ENCODE peak calls at places on chromosome 2, in five cellular contexts. One of them, this sample, is unnamed.

GRCh38 chr2:222499226-222499625 is 74.9 kb downstream of the SGPP2 start:
- DNase-seq in activated naive CD8-positive, alpha-beta T cell treated with anti-CD3 and anti-CD28 coated beads, Interleukin-2, amount 10 ng/mL, durations not matched to agents 7 days and 5 days: no peak
- DNase-seq in activated CD4-positive, alpha-beta T cell treated with anti-CD3 and anti-CD28 coated beads for 1 hour: no peak
- DNase-seq in caudate nucleus: no peak
- DNase-seq in stimulated activated CD8-positive, alpha-beta memory T cell treated with anti-CD3 and anti-CD28 coated beads, Interleukin-7, amount 100 ng/mL, for 24 hours: no peak
- DNase-seq in this sample: no peak

GRCh38 chr2:167052825-167053224 is 164.5 kb downstream of the XIRP2 start:
- DNase-seq in stimulated activated CD8-positive, alpha-beta memory T cell treated with anti-CD3 and anti-CD28 coated beads, Interleukin-7, amount 100 ng/mL, for 24 hours: no peak
- DNase-seq in caudate nucleus: no peak
- DNase-seq in activated naive CD8-positive, alpha-beta T cell treated with anti-CD3 and anti-CD28 coated beads, Interleukin-2, amount 10 ng/mL, durations not matched to agents 7 days and 5 days: no peak
- DNase-seq in activated CD4-positive, alpha-beta T cell treated with anti-CD3 and anti-CD28 coated beads for 1 hour: no peak
- DNase-seq in this sample: no peak

GRCh38 chr2:232744963-232745362 is 31.4 kb downstream of the KCNJ13 start:
- DNase-seq in caudate nucleus: no peak
- DNase-seq in activated CD4-positive, alpha-beta T cell treated with anti-CD3 and anti-CD28 coated beads for 1 hour: no peak
- DNase-seq in stimulated activated CD8-positive, alpha-beta memory T cell treated with anti-CD3 and anti-CD28 coated beads, Interleukin-7, amount 100 ng/mL, for 24 hours: no peak
- DNase-seq in activated naive CD8-positive, alpha-beta T cell treated with anti-CD3 and anti-CD28 coated beads, Interleukin-2, amount 10 ng/mL, durations not matched to agents 7 days and 5 days: no peak
- DNase-seq in this sample: no peak

GRCh38 chr2:96642564-96643350 is at the start of gene FER1L5:
- DNase-seq in caudate nucleus: peak; percentile 73
- DNase-seq in stimulated activated CD8-positive, alpha-beta memory T cell treated with anti-CD3 and anti-CD28 coated beads, Interleukin-7, amount 100 ng/mL, for 24 hours: no peak
- DNase-seq in activated CD4-positive, alpha-beta T cell treated with anti-CD3 and anti-CD28 coated beads for 1 hour: no peak
- DNase-seq in activated naive CD8-positive, alpha-beta T cell treated with anti-CD3 and anti-CD28 coated beads, Interleukin-2, amount 10 ng/mL, durations not matched to agents 7 days and 5 days: no peak
- DNase-seq in this sample: peak; percentile 33

GRCh38 chr2:226776104-226776503 is 23.5 kb downstream of the IRS1 start:
- DNase-seq in stimulated activated CD8-positive, alpha-beta memory T cell treated with anti-CD3 and anti-CD28 coated beads, Interleukin-7, amount 100 ng/mL, for 24 hours: no peak
- DNase-seq in caudate nucleus: no peak
- DNase-seq in activated naive CD8-positive, alpha-beta T cell treated with anti-CD3 and anti-CD28 coated beads, Interleukin-2, amount 10 ng/mL, durations not matched to agents 7 days and 5 days: no peak
- DNase-seq in activated CD4-positive, alpha-beta T cell treated with anti-CD3 and anti-CD28 coated beads for 1 hour: no peak
- DNase-seq in this sample: no peak

GRCh38 chr2:100352511-100352910 is 30.2 kb upstream of the LONRF2 start:
- DNase-seq in activated naive CD8-positive, alpha-beta T cell treated with anti-CD3 and anti-CD28 coated beads, Interleukin-2, amount 10 ng/mL, durations not matched to agents 7 days and 5 days: no peak
- DNase-seq in stimulated activated CD8-positive, alpha-beta memory T cell treated with anti-CD3 and anti-CD28 coated beads, Interleukin-7, amount 100 ng/mL, for 24 hours: no peak
- DNase-seq in activated CD4-positive, alpha-beta T cell treated with anti-CD3 and anti-CD28 coated beads for 1 hour: no peak
- DNase-seq in caudate nucleus: no peak
- DNase-seq in this sample: no peak

GRCh38 chr2:121530210-121530562 is 494 bp upstream of the RNU4ATAC start:
- DNase-seq in activated CD4-positive, alpha-beta T cell treated with anti-CD3 and anti-CD28 coated beads for 1 hour: no peak
- DNase-seq in caudate nucleus: peak; percentile 66
- DNase-seq in stimulated activated CD8-positive, alpha-beta memory T cell treated with anti-CD3 and anti-CD28 coated beads, Interleukin-7, amount 100 ng/mL, for 24 hours: peak; percentile 14
- DNase-seq in activated naive CD8-positive, alpha-beta T cell treated with anti-CD3 and anti-CD28 coated beads, Interleukin-2, amount 10 ng/mL, durations not matched to agents 7 days and 5 days: peak; percentile 74
- DNase-seq in this sample: peak; percentile 47

GRCh38 chr2:138501427-138502252 is at the start of gene SPOPL:
- DNase-seq in activated CD4-positive, alpha-beta T cell treated with anti-CD3 and anti-CD28 coated beads for 1 hour: peak; percentile 71
- DNase-seq in caudate nucleus: peak; percentile 86
- DNase-seq in activated naive CD8-positive, alpha-beta T cell treated with anti-CD3 and anti-CD28 coated beads, Interleukin-2, amount 10 ng/mL, durations not matched to agents 7 days and 5 days: peak; percentile 90
- DNase-seq in stimulated activated CD8-positive, alpha-beta memory T cell treated with anti-CD3 and anti-CD28 coated beads, Interleukin-7, amount 100 ng/mL, for 24 hours: peak; percentile 71
- DNase-seq in this sample: peak; percentile 89

GRCh38 chr2:14587119-14587518 is 45.4 kb upstream of the LRATD1 start:
- DNase-seq in activated naive CD8-positive, alpha-beta T cell treated with anti-CD3 and anti-CD28 coated beads, Interleukin-2, amount 10 ng/mL, durations not matched to agents 7 days and 5 days: no peak
- DNase-seq in caudate nucleus: no peak
- DNase-seq in stimulated activated CD8-positive, alpha-beta memory T cell treated with anti-CD3 and anti-CD28 coated beads, Interleukin-7, amount 100 ng/mL, for 24 hours: no peak
- DNase-seq in activated CD4-positive, alpha-beta T cell treated with anti-CD3 and anti-CD28 coated beads for 1 hour: no peak
- DNase-seq in this sample: no peak

GRCh38 chr2:17969661-17970060 is 91.2 kb downstream of the KCNS3 start:
- DNase-seq in stimulated activated CD8-positive, alpha-beta memory T cell treated with anti-CD3 and anti-CD28 coated beads, Interleukin-7, amount 100 ng/mL, for 24 hours: no peak
- DNase-seq in activated naive CD8-positive, alpha-beta T cell treated with anti-CD3 and anti-CD28 coated beads, Interleukin-2, amount 10 ng/mL, durations not matched to agents 7 days and 5 days: no peak
- DNase-seq in caudate nucleus: no peak
- DNase-seq in activated CD4-positive, alpha-beta T cell treated with anti-CD3 and anti-CD28 coated beads for 1 hour: no peak
- DNase-seq in this sample: no peak

GRCh38 chr2:187390891-187391290 is 57.2 kb downstream of the CALCRL start:
- DNase-seq in activated CD4-positive, alpha-beta T cell treated with anti-CD3 and anti-CD28 coated beads for 1 hour: no peak
- DNase-seq in activated naive CD8-positive, alpha-beta T cell treated with anti-CD3 and anti-CD28 coated beads, Interleukin-2, amount 10 ng/mL, durations not matched to agents 7 days and 5 days: no peak
- DNase-seq in stimulated activated CD8-positive, alpha-beta memory T cell treated with anti-CD3 and anti-CD28 coated beads, Interleukin-7, amount 100 ng/mL, for 24 hours: no peak
- DNase-seq in caudate nucleus: no peak
- DNase-seq in this sample: no peak

GRCh38 chr2:86541282-86541681 is 22.0 kb downstream of the CHMP3 start:
- DNase-seq in caudate nucleus: no peak
- DNase-seq in activated naive CD8-positive, alpha-beta T cell treated with anti-CD3 and anti-CD28 coated beads, Interleukin-2, amount 10 ng/mL, durations not matched to agents 7 days and 5 days: no peak
- DNase-seq in activated CD4-positive, alpha-beta T cell treated with anti-CD3 and anti-CD28 coated beads for 1 hour: no peak
- DNase-seq in stimulated activated CD8-positive, alpha-beta memory T cell treated with anti-CD3 and anti-CD28 coated beads, Interleukin-7, amount 100 ng/mL, for 24 hours: no peak
- DNase-seq in this sample: no peak

GRCh38 chr2:231613655-231614558 is 21.2 kb downstream of the TEX44 start:
- DNase-seq in stimulated activated CD8-positive, alpha-beta memory T cell treated with anti-CD3 and anti-CD28 coated beads, Interleukin-7, amount 100 ng/mL, for 24 hours: peak; percentile 65
- DNase-seq in activated naive CD8-positive, alpha-beta T cell treated with anti-CD3 and anti-CD28 coated beads, Interleukin-2, amount 10 ng/mL, durations not matched to agents 7 days and 5 days: peak; percentile 86
- DNase-seq in activated CD4-positive, alpha-beta T cell treated with anti-CD3 and anti-CD28 coated beads for 1 hour: peak; percentile 53
- DNase-seq in caudate nucleus: peak; percentile 90
- DNase-seq in this sample: no peak

GRCh38 chr2:20200697-20201555 is 24.0 kb downstream of the SDC1 start:
- DNase-seq in stimulated activated CD8-positive, alpha-beta memory T cell treated with anti-CD3 and anti-CD28 coated beads, Interleukin-7, amount 100 ng/mL, for 24 hours: no peak
- DNase-seq in activated naive CD8-positive, alpha-beta T cell treated with anti-CD3 and anti-CD28 coated beads, Interleukin-2, amount 10 ng/mL, durations not matched to agents 7 days and 5 days: no peak
- DNase-seq in activated CD4-positive, alpha-beta T cell treated with anti-CD3 and anti-CD28 coated beads for 1 hour: no peak
- DNase-seq in caudate nucleus: no peak
- DNase-seq in this sample: no peak

GRCh38 chr2:240294514-240294913 is 140.9 kb upstream of the GPC1 start:
- DNase-seq in activated naive CD8-positive, alpha-beta T cell treated with anti-CD3 and anti-CD28 coated beads, Interleukin-2, amount 10 ng/mL, durations not matched to agents 7 days and 5 days: no peak
- DNase-seq in activated CD4-positive, alpha-beta T cell treated with anti-CD3 and anti-CD28 coated beads for 1 hour: no peak
- DNase-seq in stimulated activated CD8-positive, alpha-beta memory T cell treated with anti-CD3 and anti-CD28 coated beads, Interleukin-7, amount 100 ng/mL, for 24 hours: no peak
- DNase-seq in caudate nucleus: no peak
- DNase-seq in this sample: no peak

GRCh38 chr2:230129343-230129742 is 60.6 kb upstream of the SLC16A14 start:
- DNase-seq in caudate nucleus: no peak
- DNase-seq in activated CD4-positive, alpha-beta T cell treated with anti-CD3 and anti-CD28 coated beads for 1 hour: no peak
- DNase-seq in activated naive CD8-positive, alpha-beta T cell treated with anti-CD3 and anti-CD28 coated beads, Interleukin-2, amount 10 ng/mL, durations not matched to agents 7 days and 5 days: no peak
- DNase-seq in stimulated activated CD8-positive, alpha-beta memory T cell treated with anti-CD3 and anti-CD28 coated beads, Interleukin-7, amount 100 ng/mL, for 24 hours: no peak
- DNase-seq in this sample: no peak

GRCh38 chr2:15346624-15347023 is 214.5 kb downstream of the NBAS start:
- DNase-seq in activated CD4-positive, alpha-beta T cell treated with anti-CD3 and anti-CD28 coated beads for 1 hour: no peak
- DNase-seq in stimulated activated CD8-positive, alpha-beta memory T cell treated with anti-CD3 and anti-CD28 coated beads, Interleukin-7, amount 100 ng/mL, for 24 hours: no peak
- DNase-seq in activated naive CD8-positive, alpha-beta T cell treated with anti-CD3 and anti-CD28 coated beads, Interleukin-2, amount 10 ng/mL, durations not matched to agents 7 days and 5 days: no peak
- DNase-seq in caudate nucleus: no peak
- DNase-seq in this sample: no peak

GRCh38 chr2:57376985-57377384 is 669.6 kb upstream of the VRK2 start:
- DNase-seq in activated CD4-positive, alpha-beta T cell treated with anti-CD3 and anti-CD28 coated beads for 1 hour: no peak
- DNase-seq in stimulated activated CD8-positive, alpha-beta memory T cell treated with anti-CD3 and anti-CD28 coated beads, Interleukin-7, amount 100 ng/mL, for 24 hours: no peak
- DNase-seq in activated naive CD8-positive, alpha-beta T cell treated with anti-CD3 and anti-CD28 coated beads, Interleukin-2, amount 10 ng/mL, durations not matched to agents 7 days and 5 days: no peak
- DNase-seq in caudate nucleus: no peak
- DNase-seq in this sample: no peak

GRCh38 chr2:201257941-201258665 is 2.2 kb upstream of the CASP8 start:
- DNase-seq in activated CD4-positive, alpha-beta T cell treated with anti-CD3 and anti-CD28 coated beads for 1 hour: peak; percentile 83
- DNase-seq in stimulated activated CD8-positive, alpha-beta memory T cell treated with anti-CD3 and anti-CD28 coated beads, Interleukin-7, amount 100 ng/mL, for 24 hours: peak; percentile 74
- DNase-seq in caudate nucleus: no peak
- DNase-seq in activated naive CD8-positive, alpha-beta T cell treated with anti-CD3 and anti-CD28 coated beads, Interleukin-2, amount 10 ng/mL, durations not matched to agents 7 days and 5 days: peak; percentile 80
- DNase-seq in this sample: no peak

GRCh38 chr2:236826727-236827126 is 257.1 kb downstream of the ACKR3 start:
- DNase-seq in activated CD4-positive, alpha-beta T cell treated with anti-CD3 and anti-CD28 coated beads for 1 hour: no peak
- DNase-seq in stimulated activated CD8-positive, alpha-beta memory T cell treated with anti-CD3 and anti-CD28 coated beads, Interleukin-7, amount 100 ng/mL, for 24 hours: no peak
- DNase-seq in activated naive CD8-positive, alpha-beta T cell treated with anti-CD3 and anti-CD28 coated beads, Interleukin-2, amount 10 ng/mL, durations not matched to agents 7 days and 5 days: no peak
- DNase-seq in caudate nucleus: no peak
- DNase-seq in this sample: no peak

GRCh38 chr2:139033300-139033699 is 253.1 kb upstream of the NXPH2 start:
- DNase-seq in activated CD4-positive, alpha-beta T cell treated with anti-CD3 and anti-CD28 coated beads for 1 hour: no peak
- DNase-seq in stimulated activated CD8-positive, alpha-beta memory T cell treated with anti-CD3 and anti-CD28 coated beads, Interleukin-7, amount 100 ng/mL, for 24 hours: no peak
- DNase-seq in caudate nucleus: no peak
- DNase-seq in activated naive CD8-positive, alpha-beta T cell treated with anti-CD3 and anti-CD28 coated beads, Interleukin-2, amount 10 ng/mL, durations not matched to agents 7 days and 5 days: no peak
- DNase-seq in this sample: no peak

GRCh38 chr2:222656544-222657446 is 903 bp upstream of the FARSB start:
- DNase-seq in caudate nucleus: no peak
- DNase-seq in stimulated activated CD8-positive, alpha-beta memory T cell treated with anti-CD3 and anti-CD28 coated beads, Interleukin-7, amount 100 ng/mL, for 24 hours: no peak
- DNase-seq in activated naive CD8-positive, alpha-beta T cell treated with anti-CD3 and anti-CD28 coated beads, Interleukin-2, amount 10 ng/mL, durations not matched to agents 7 days and 5 days: no peak
- DNase-seq in activated CD4-positive, alpha-beta T cell treated with anti-CD3 and anti-CD28 coated beads for 1 hour: no peak
- DNase-seq in this sample: no peak

GRCh38 chr2:76760367-76760704 is 761.8 kb downstream of the LRRTM4 start:
- DNase-seq in stimulated activated CD8-positive, alpha-beta memory T cell treated with anti-CD3 and anti-CD28 coated beads, Interleukin-7, amount 100 ng/mL, for 24 hours: no peak
- DNase-seq in activated CD4-positive, alpha-beta T cell treated with anti-CD3 and anti-CD28 coated beads for 1 hour: no peak
- DNase-seq in activated naive CD8-positive, alpha-beta T cell treated with anti-CD3 and anti-CD28 coated beads, Interleukin-2, amount 10 ng/mL, durations not matched to agents 7 days and 5 days: no peak
- DNase-seq in caudate nucleus: no peak
- DNase-seq in this sample: no peak

GRCh38 chr2:25374827-25375226 is 33.1 kb upstream of the DNMT3A start:
- DNase-seq in activated CD4-positive, alpha-beta T cell treated with anti-CD3 and anti-CD28 coated beads for 1 hour: no peak
- DNase-seq in activated naive CD8-positive, alpha-beta T cell treated with anti-CD3 and anti-CD28 coated beads, Interleukin-2, amount 10 ng/mL, durations not matched to agents 7 days and 5 days: peak; percentile 15
- DNase-seq in caudate nucleus: no peak
- DNase-seq in stimulated activated CD8-positive, alpha-beta memory T cell treated with anti-CD3 and anti-CD28 coated beads, Interleukin-7, amount 100 ng/mL, for 24 hours: no peak
- DNase-seq in this sample: no peak

GRCh38 chr2:43170733-43171101 is 55.7 kb downstream of the ZFP36L2 start:
- DNase-seq in activated naive CD8-positive, alpha-beta T cell treated with anti-CD3 and anti-CD28 coated beads, Interleukin-2, amount 10 ng/mL, durations not matched to agents 7 days and 5 days: no peak
- DNase-seq in caudate nucleus: no peak
- DNase-seq in activated CD4-positive, alpha-beta T cell treated with anti-CD3 and anti-CD28 coated beads for 1 hour: no peak
- DNase-seq in stimulated activated CD8-positive, alpha-beta memory T cell treated with anti-CD3 and anti-CD28 coated beads, Interleukin-7, amount 100 ng/mL, for 24 hours: no peak
- DNase-seq in this sample: no peak

GRCh38 chr2:202109737-202110184 is 36.7 kb downstream of the KIAA2012 start:
- DNase-seq in caudate nucleus: no peak
- DNase-seq in stimulated activated CD8-positive, alpha-beta memory T cell treated with anti-CD3 and anti-CD28 coated beads, Interleukin-7, amount 100 ng/mL, for 24 hours: no peak
- DNase-seq in activated naive CD8-positive, alpha-beta T cell treated with anti-CD3 and anti-CD28 coated beads, Interleukin-2, amount 10 ng/mL, durations not matched to agents 7 days and 5 days: no peak
- DNase-seq in activated CD4-positive, alpha-beta T cell treated with anti-CD3 and anti-CD28 coated beads for 1 hour: no peak
- DNase-seq in this sample: no peak

GRCh38 chr2:225002039-225002655 is 40.1 kb downstream of the DOCK10 start:
- DNase-seq in activated CD4-positive, alpha-beta T cell treated with anti-CD3 and anti-CD28 coated beads for 1 hour: peak; percentile 30
- DNase-seq in stimulated activated CD8-positive, alpha-beta memory T cell treated with anti-CD3 and anti-CD28 coated beads, Interleukin-7, amount 100 ng/mL, for 24 hours: peak; percentile 34
- DNase-seq in activated naive CD8-positive, alpha-beta T cell treated with anti-CD3 and anti-CD28 coated beads, Interleukin-2, amount 10 ng/mL, durations not matched to agents 7 days and 5 days: no peak
- DNase-seq in caudate nucleus: no peak
- DNase-seq in this sample: no peak

GRCh38 chr2:18723219-18723618 is 133.8 kb upstream of the NT5C1B start:
- DNase-seq in stimulated activated CD8-positive, alpha-beta memory T cell treated with anti-CD3 and anti-CD28 coated beads, Interleukin-7, amount 100 ng/mL, for 24 hours: no peak
- DNase-seq in caudate nucleus: no peak
- DNase-seq in activated CD4-positive, alpha-beta T cell treated with anti-CD3 and anti-CD28 coated beads for 1 hour: no peak
- DNase-seq in activated naive CD8-positive, alpha-beta T cell treated with anti-CD3 and anti-CD28 coated beads, Interleukin-2, amount 10 ng/mL, durations not matched to agents 7 days and 5 days: no peak
- DNase-seq in this sample: no peak

GRCh38 chr2:34242741-34243123 is 643.6 kb upstream of the FAM98A start:
- DNase-seq in caudate nucleus: no peak
- DNase-seq in activated CD4-positive, alpha-beta T cell treated with anti-CD3 and anti-CD28 coated beads for 1 hour: no peak
- DNase-seq in stimulated activated CD8-positive, alpha-beta memory T cell treated with anti-CD3 and anti-CD28 coated beads, Interleukin-7, amount 100 ng/mL, for 24 hours: no peak
- DNase-seq in activated naive CD8-positive, alpha-beta T cell treated with anti-CD3 and anti-CD28 coated beads, Interleukin-2, amount 10 ng/mL, durations not matched to agents 7 days and 5 days: no peak
- DNase-seq in this sample: no peak

GRCh38 chr2:25671622-25672021 is 1.8 kb downstream of the DTNB start:
- DNase-seq in stimulated activated CD8-positive, alpha-beta memory T cell treated with anti-CD3 and anti-CD28 coated beads, Interleukin-7, amount 100 ng/mL, for 24 hours: no peak
- DNase-seq in caudate nucleus: no peak
- DNase-seq in activated CD4-positive, alpha-beta T cell treated with anti-CD3 and anti-CD28 coated beads for 1 hour: no peak
- DNase-seq in activated naive CD8-positive, alpha-beta T cell treated with anti-CD3 and anti-CD28 coated beads, Interleukin-2, amount 10 ng/mL, durations not matched to agents 7 days and 5 days: no peak
- DNase-seq in this sample: no peak

GRCh38 chr2:120802161-120802560 is 66.5 kb downstream of the GLI2 start:
- DNase-seq in stimulated activated CD8-positive, alpha-beta memory T cell treated with anti-CD3 and anti-CD28 coated beads, Interleukin-7, amount 100 ng/mL, for 24 hours: no peak
- DNase-seq in activated naive CD8-positive, alpha-beta T cell treated with anti-CD3 and anti-CD28 coated beads, Interleukin-2, amount 10 ng/mL, durations not matched to agents 7 days and 5 days: no peak
- DNase-seq in caudate nucleus: no peak
- DNase-seq in activated CD4-positive, alpha-beta T cell treated with anti-CD3 and anti-CD28 coated beads for 1 hour: no peak
- DNase-seq in this sample: no peak

GRCh38 chr2:2698182-2699116 is 367.4 kb upstream of the MYT1L start:
- DNase-seq in activated CD4-positive, alpha-beta T cell treated with anti-CD3 and anti-CD28 coated beads for 1 hour: no peak
- DNase-seq in caudate nucleus: no peak
- DNase-seq in stimulated activated CD8-positive, alpha-beta memory T cell treated with anti-CD3 and anti-CD28 coated beads, Interleukin-7, amount 100 ng/mL, for 24 hours: no peak
- DNase-seq in activated naive CD8-positive, alpha-beta T cell treated with anti-CD3 and anti-CD28 coated beads, Interleukin-2, amount 10 ng/mL, durations not matched to agents 7 days and 5 days: no peak
- DNase-seq in this sample: no peak

GRCh38 chr2:84817239-84817655 is 63.6 kb downstream of the TRABD2A start:
- DNase-seq in activated CD4-positive, alpha-beta T cell treated with anti-CD3 and anti-CD28 coated beads for 1 hour: no peak
- DNase-seq in activated naive CD8-positive, alpha-beta T cell treated with anti-CD3 and anti-CD28 coated beads, Interleukin-2, amount 10 ng/mL, durations not matched to agents 7 days and 5 days: no peak
- DNase-seq in stimulated activated CD8-positive, alpha-beta memory T cell treated with anti-CD3 and anti-CD28 coated beads, Interleukin-7, amount 100 ng/mL, for 24 hours: no peak
- DNase-seq in caudate nucleus: no peak
- DNase-seq in this sample: no peak

GRCh38 chr2:144572977-144573376 is 53.1 kb upstream of the ZEB2 start:
- DNase-seq in caudate nucleus: no peak
- DNase-seq in activated naive CD8-positive, alpha-beta T cell treated with anti-CD3 and anti-CD28 coated beads, Interleukin-2, amount 10 ng/mL, durations not matched to agents 7 days and 5 days: no peak
- DNase-seq in stimulated activated CD8-positive, alpha-beta memory T cell treated with anti-CD3 and anti-CD28 coated beads, Interleukin-7, amount 100 ng/mL, for 24 hours: no peak
- DNase-seq in activated CD4-positive, alpha-beta T cell treated with anti-CD3 and anti-CD28 coated beads for 1 hour: no peak
- DNase-seq in this sample: no peak

GRCh38 chr2:35741556-35741955 is 614.0 kb upstream of the CRIM1 start:
- DNase-seq in stimulated activated CD8-positive, alpha-beta memory T cell treated with anti-CD3 and anti-CD28 coated beads, Interleukin-7, amount 100 ng/mL, for 24 hours: no peak
- DNase-seq in activated CD4-positive, alpha-beta T cell treated with anti-CD3 and anti-CD28 coated beads for 1 hour: no peak
- DNase-seq in activated naive CD8-positive, alpha-beta T cell treated with anti-CD3 and anti-CD28 coated beads, Interleukin-2, amount 10 ng/mL, durations not matched to agents 7 days and 5 days: no peak
- DNase-seq in caudate nucleus: no peak
- DNase-seq in this sample: no peak

GRCh38 chr2:96121414-96121813 is 5.0 kb upstream of the ADRA2B start:
- DNase-seq in caudate nucleus: no peak
- DNase-seq in activated CD4-positive, alpha-beta T cell treated with anti-CD3 and anti-CD28 coated beads for 1 hour: no peak
- DNase-seq in stimulated activated CD8-positive, alpha-beta memory T cell treated with anti-CD3 and anti-CD28 coated beads, Interleukin-7, amount 100 ng/mL, for 24 hours: no peak
- DNase-seq in activated naive CD8-positive, alpha-beta T cell treated with anti-CD3 and anti-CD28 coated beads, Interleukin-2, amount 10 ng/mL, durations not matched to agents 7 days and 5 days: no peak
- DNase-seq in this sample: no peak

GRCh38 chr2:19677825-19678518 is 223.8 kb downstream of the TTC32 start:
- DNase-seq in activated CD4-positive, alpha-beta T cell treated with anti-CD3 and anti-CD28 coated beads for 1 hour: no peak
- DNase-seq in caudate nucleus: no peak
- DNase-seq in activated naive CD8-positive, alpha-beta T cell treated with anti-CD3 and anti-CD28 coated beads, Interleukin-2, amount 10 ng/mL, durations not matched to agents 7 days and 5 days: no peak
- DNase-seq in stimulated activated CD8-positive, alpha-beta memory T cell treated with anti-CD3 and anti-CD28 coated beads, Interleukin-7, amount 100 ng/mL, for 24 hours: no peak
- DNase-seq in this sample: no peak

GRCh38 chr2:157946919-157947557 is 70.9 kb upstream of the ACVR1 start:
- DNase-seq in activated naive CD8-positive, alpha-beta T cell treated with anti-CD3 and anti-CD28 coated beads, Interleukin-2, amount 10 ng/mL, durations not matched to agents 7 days and 5 days: no peak
- DNase-seq in stimulated activated CD8-positive, alpha-beta memory T cell treated with anti-CD3 and anti-CD28 coated beads, Interleukin-7, amount 100 ng/mL, for 24 hours: no peak
- DNase-seq in activated CD4-positive, alpha-beta T cell treated with anti-CD3 and anti-CD28 coated beads for 1 hour: no peak
- DNase-seq in caudate nucleus: no peak
- DNase-seq in this sample: no peak

GRCh38 chr2:237766334-237766733 is 32.2 kb upstream of the RBM44 start:
- DNase-seq in activated naive CD8-positive, alpha-beta T cell treated with anti-CD3 and anti-CD28 coated beads, Interleukin-2, amount 10 ng/mL, durations not matched to agents 7 days and 5 days: no peak
- DNase-seq in activated CD4-positive, alpha-beta T cell treated with anti-CD3 and anti-CD28 coated beads for 1 hour: no peak
- DNase-seq in caudate nucleus: no peak
- DNase-seq in stimulated activated CD8-positive, alpha-beta memory T cell treated with anti-CD3 and anti-CD28 coated beads, Interleukin-7, amount 100 ng/mL, for 24 hours: no peak
- DNase-seq in this sample: no peak

GRCh38 chr2:159615936-159616733 is at the start of gene BAZ2B:
- DNase-seq in activated naive CD8-positive, alpha-beta T cell treated with anti-CD3 and anti-CD28 coated beads, Interleukin-2, amount 10 ng/mL, durations not matched to agents 7 days and 5 days: peak; percentile 55
- DNase-seq in activated CD4-positive, alpha-beta T cell treated with anti-CD3 and anti-CD28 coated beads for 1 hour: no peak
- DNase-seq in caudate nucleus: peak; percentile 57
- DNase-seq in stimulated activated CD8-positive, alpha-beta memory T cell treated with anti-CD3 and anti-CD28 coated beads, Interleukin-7, amount 100 ng/mL, for 24 hours: no peak
- DNase-seq in this sample: no peak